ENCODE peak calls at places on chromosomes 7 and 10, in eight cellular contexts. Y is lower lobe of right lung, S is tibial artery, V is body of pancreas, I is GM23338, A is cardiac muscle cell, Q is IMR-90, W is spleen. Z is an unnamed sample.

GRCh38 chr10:56035489-56035888 is 325.6 kb downstream of the ZWINT start:
- DNase-seq in Y (no peak), S (no peak), V (no peak), W (peak; percentile 18), A (no peak), Q (no peak), I (no peak), Z (no peak)

GRCh38 chr7:134315679-134316538 is 821 bp downstream of the SLC35B4 start:
- DNase-seq in S (no peak), W (no peak), I (peak; percentile 60), A (no peak), Y (no peak), V (peak; percentile 16), Q (peak; percentile 16), Z (no peak)

GRCh38 chr10:111077715-111078504 is 1.1 kb downstream of the ADRA2A start:
- DNase-seq in I (peak; percentile 47), Y (peak; percentile 52), S (no peak), V (peak; percentile 28), A (no peak), W (no peak), Q (no peak), Z (no peak)

GRCh38 chr7:89837515-89837914 is 316.8 kb upstream of the STEAP1 start:
- DNase-seq in S (no peak), W (no peak), A (no peak), Y (no peak), I (no peak), Q (no peak), V (no peak), Z (no peak)

GRCh38 chr7:135320277-135320676 is 86.6 kb downstream of the STRA8 start:
- DNase-seq in Q (peak; percentile 86), I (no peak), Y (peak; percentile 63), W (no peak), V (peak; percentile 81), S (peak; percentile 57), A (peak; percentile 49), Z (no peak)

GRCh38 chr10:24465124-24465874 is 256.4 kb downstream of the KIAA1217 start:
- DNase-seq in A (peak; percentile 35), W (no peak), S (no peak), V (peak; percentile 56), I (no peak), Q (peak; percentile 91), Y (no peak), Z (no peak)

GRCh38 chr7:45726883-45727282 is 146.0 kb downstream of the CCDC201 start:
- DNase-seq in W (peak; percentile 68), A (no peak), I (no peak), S (no peak), Q (no peak), Y (no peak), V (no peak), Z (no peak)

GRCh38 chr7:128310499-128310898 is 33.2 kb downstream of the RBM28 start:
- DNase-seq in V (no peak), I (no peak), Y (no peak), S (no peak), Q (no peak), A (no peak), W (no peak), Z (no peak)

GRCh38 chr7:30779574-30779973 is 8.4 kb downstream of the MINDY4 start:
- DNase-seq in W (no peak), Q (no peak), A (no peak), I (no peak), V (no peak), S (no peak), Y (no peak), Z (no peak)

GRCh38 chr10:86108696-86109095 is 257.9 kb downstream of the GRID1 start:
- DNase-seq in S (no peak), Q (no peak), I (no peak), V (no peak), Y (no peak), W (peak; percentile 33), A (no peak), Z (no peak)

GRCh38 chr10:62814901-62815372 is 1.2 kb downstream of the EGR2 start:
- DNase-seq in Q (no peak), A (no peak), Y (peak; percentile 49), V (no peak), I (peak; percentile 58), W (peak; percentile 88), S (no peak), Z (no peak)

DNA sequence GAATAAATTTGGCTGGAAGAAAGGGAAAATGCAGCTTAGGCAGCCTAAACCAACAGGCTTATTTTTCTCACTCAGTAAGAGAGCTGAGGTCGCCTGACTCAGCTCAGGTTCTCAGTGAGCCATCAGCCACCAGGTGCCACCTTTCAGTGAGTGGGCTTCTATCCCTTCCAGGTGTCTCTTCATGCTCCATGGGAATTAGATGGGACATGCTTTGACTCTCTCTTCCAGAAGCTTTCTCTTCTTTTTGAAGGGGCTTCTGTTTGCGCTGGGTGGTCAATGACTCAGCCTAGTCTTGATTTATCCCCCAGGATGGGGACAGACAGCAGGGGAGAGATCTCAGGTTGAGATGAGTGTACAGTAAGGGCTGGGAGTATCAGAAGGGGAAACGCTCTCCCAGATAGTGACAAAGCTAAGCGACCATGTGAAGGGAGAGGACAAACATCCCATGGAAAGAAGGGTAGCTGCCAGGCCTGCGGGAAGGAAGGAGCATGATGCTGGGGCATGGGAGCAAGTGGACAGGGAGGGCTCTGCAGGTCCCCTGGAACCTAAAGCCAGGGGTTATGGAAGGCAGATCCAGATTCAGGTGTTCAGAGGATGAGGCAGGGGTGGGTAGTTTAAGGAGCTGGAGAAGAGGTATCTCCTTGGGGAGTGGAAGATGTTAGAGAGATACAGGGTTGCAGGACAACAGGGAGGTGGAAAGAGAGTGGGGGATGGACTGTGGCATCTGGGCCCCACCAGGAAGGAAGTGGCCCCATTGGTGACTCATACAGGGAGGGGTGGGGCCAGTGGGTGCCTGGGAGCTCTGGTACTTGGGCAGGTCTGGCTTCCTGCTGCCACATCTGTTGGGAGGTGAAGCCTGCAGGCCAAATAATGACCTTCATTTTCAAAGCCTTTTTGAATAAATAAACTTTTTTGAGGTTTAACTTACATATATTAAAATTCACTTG is 32.5 kb downstream of the OGDH start:
- DNase-seq in S (peak; percentile 73), V (peak; percentile 81), A (no peak), Q (peak; percentile 75), I (peak; percentile 53), W (peak; percentile 95), Y (peak; percentile 81), Z (peak; percentile 48)
- H3K4me1 ChIP-seq in S (peaks cover 45% of the 10 kb centered on the region), V (peaks cover 58% of the 10 kb centered on the region), A (peaks cover 35% of the 10 kb centered on the region), Q (peaks cover 30% of the 10 kb centered on the region), I (peaks cover 16% of the 10 kb centered on the region), W (peaks cover 79% of the 10 kb centered on the region), Y (peaks cover 64% of the 10 kb centered on the region), Z (peaks cover 51% of the 10 kb centered on the region)

GRCh38 chr10:103660364-103661197 is 167.1 kb downstream of the NEURL1 start:
- DNase-seq in V (peak; percentile 26), I (no peak), A (no peak), S (no peak), Y (peak; percentile 59), Q (peak; percentile 48), W (peak; percentile 88), Z (no peak)

GRCh38 chr10:103658049-103658577 is 164.6 kb downstream of the NEURL1 start:
- DNase-seq in A (no peak), S (no peak), W (no peak), V (no peak), Q (no peak), Y (no peak), I (no peak), Z (no peak)

GRCh38 chr10:103661951-103662405 is 168.5 kb downstream of the NEURL1 start:
- DNase-seq in Y (no peak), I (no peak), Q (no peak), A (no peak), V (no peak), S (no peak), W (no peak), Z (no peak)

GRCh38 chr10:103661198-103661950 is 167.9 kb downstream of the NEURL1 start:
- DNase-seq in W (peak; percentile 87), Q (peak; percentile 94), V (peak; percentile 63), S (peak; percentile 95), A (peak; percentile 95), I (peak; percentile 81), Y (peak; percentile 87), Z (no peak)

DNA sequence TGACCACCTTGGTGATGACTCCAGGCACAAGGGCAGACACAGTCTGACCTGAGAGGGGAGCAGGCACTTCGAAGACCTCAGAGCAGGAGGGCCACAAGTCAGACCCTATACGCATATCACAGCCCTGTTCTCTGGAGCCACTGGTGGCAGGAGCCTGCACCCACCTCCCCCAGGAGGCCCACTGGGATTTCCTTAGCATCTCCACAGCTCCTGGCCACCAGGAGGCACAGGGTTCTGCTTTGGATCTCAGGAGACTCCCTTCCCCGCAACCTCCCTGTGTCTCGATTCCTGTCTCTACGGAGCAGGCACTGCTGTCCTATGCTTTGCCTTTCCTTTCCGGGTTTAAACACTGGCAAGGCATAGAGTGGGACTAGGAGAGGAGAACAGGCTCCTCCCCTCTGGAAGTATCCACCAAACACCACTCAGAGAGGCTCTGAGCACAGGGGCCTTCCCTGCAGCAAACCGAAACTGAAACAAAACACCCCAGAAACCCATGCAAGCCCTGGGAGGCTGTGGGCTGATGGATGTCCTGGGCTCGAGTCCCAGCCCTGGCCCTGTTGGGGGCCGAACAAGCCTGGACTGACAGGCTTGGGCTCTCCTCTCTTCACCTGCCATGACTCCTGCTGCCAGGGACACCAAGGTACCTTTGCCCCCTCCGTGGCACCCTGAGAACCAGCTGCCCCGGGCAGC is 166.3 kb downstream of the NEURL1 start:
- DNase-seq in S (peak; percentile 82), I (peak; percentile 37), A (no peak), V (peak; percentile 87), Q (peak; percentile 91), Y (peak; percentile 75), W (peak; percentile 86), Z (no peak)
- TF ChIP-seq CTCF in S (no peak), I (no peak), A (peak; percentile 15), V (no peak), Q (peak; percentile 26), Y (no peak), W (no peak), Z (no peak)

DNA sequence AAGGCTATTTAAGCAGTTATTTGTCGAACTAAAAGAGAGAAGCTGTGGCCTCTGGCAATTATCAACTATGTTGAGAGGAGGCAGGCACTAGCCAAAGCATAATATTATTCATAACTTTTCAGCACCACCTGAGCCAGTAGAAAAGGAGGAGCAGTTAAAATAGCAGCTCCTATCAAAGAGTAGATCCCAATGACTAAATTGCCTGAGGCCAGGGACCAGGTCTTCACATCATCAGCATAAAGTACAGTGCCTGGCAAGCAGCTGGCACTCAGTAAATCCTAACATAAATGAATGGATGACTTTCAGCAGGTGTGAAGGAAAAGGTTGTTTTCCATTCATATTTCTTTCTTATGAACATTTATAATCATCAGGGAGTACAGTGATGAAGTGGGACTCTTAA is 309.0 kb upstream of the IMMP2L start:
- DNase-seq in Y (no peak), W (no peak), A (no peak), Q (no peak), V (no peak), S (no peak), I (no peak), Z (no peak)
- H3K4me1 ChIP-seq in Y (peaks cover 23% of the 10 kb centered on the region), W (no peaks in the 10 kb centered on the region), A (peaks cover 10% of the 10 kb centered on the region), Q (peaks cover 5% of the 10 kb centered on the region), V (peaks cover 12% of the 10 kb centered on the region), S (peaks cover 20% of the 10 kb centered on the region), I (peaks cover 36% of the 10 kb centered on the region), Z (no peaks in the 10 kb centered on the region)

DNA sequence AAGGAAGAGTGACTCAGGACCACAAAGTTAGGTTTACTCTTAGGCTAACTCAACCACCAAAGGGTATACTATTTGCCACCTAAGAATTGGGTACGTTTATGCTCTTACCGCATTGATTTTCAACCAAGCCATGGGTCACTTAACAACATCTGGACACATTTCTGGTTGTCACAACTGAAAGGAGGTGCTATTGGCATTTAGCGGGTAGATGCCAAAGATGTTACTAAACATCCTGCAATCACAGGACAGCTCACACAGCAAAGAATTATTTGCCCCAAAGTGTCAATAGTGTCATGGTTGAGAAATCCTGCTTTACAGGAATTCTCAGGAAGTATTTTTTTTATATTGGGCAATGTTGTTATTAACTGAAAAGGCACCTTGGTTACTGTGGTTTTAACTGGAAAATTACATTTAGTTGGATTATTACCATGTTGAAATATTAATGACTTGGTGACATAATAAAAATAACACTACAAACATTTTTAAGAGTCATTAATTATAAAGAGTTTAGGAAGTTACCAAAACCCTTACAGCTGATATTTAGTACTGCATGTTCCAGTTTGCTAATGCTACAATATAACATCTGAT is 185.0 kb upstream of the TMEM196 start:
- DNase-seq in S (no peak), Q (peak; percentile 11), W (no peak), I (no peak), V (no peak), Y (no peak), A (no peak), Z (peak; percentile 18)
- TF ChIP-seq CTCF in S (no peak), Q (no peak), W (no peak), I (no peak), V (no peak), Y (no peak), A (no peak), Z (no peak)